ENCODE peak calls at places on chromosomes 1 and 21, in eight cellular contexts. One of them, this sample, is unnamed.

GRCh38 chr1:34929497-34929852 is at the start of gene DLGAP3:
- DNase-seq in A549: no peak
- DNase-seq in HepG2: no peak
- DNase-seq in CD8-positive, alpha-beta T cell: no peak
- DNase-seq in neural progenitor cell: peak; percentile 83
- DNase-seq in heart right ventricle: no peak
- DNase-seq in astrocyte: no peak
- DNase-seq in dorsolateral prefrontal cortex: no peak
- DNase-seq in this sample: no peak

GRCh38 chr1:205703072-205703471 is 22.8 kb upstream of the SLC45A3 start:
- DNase-seq in neural progenitor cell: no peak
- DNase-seq in A549: no peak
- DNase-seq in CD8-positive, alpha-beta T cell: no peak
- DNase-seq in heart right ventricle: no peak
- DNase-seq in HepG2: peak; percentile 66
- DNase-seq in dorsolateral prefrontal cortex: no peak
- DNase-seq in astrocyte: no peak
- DNase-seq in this sample: no peak

GRCh38 chr21:17780539-17780938 is 38.6 kb downstream of the C21orf91 start:
- DNase-seq in heart right ventricle: no peak
- DNase-seq in A549: no peak
- DNase-seq in neural progenitor cell: peak; percentile 13
- DNase-seq in astrocyte: peak; percentile 4
- DNase-seq in CD8-positive, alpha-beta T cell: peak; percentile 53
- DNase-seq in HepG2: no peak
- DNase-seq in dorsolateral prefrontal cortex: no peak
- DNase-seq in this sample: peak; percentile 46

GRCh38 chr1:63891211-63891610 is 117.4 kb downstream of the ROR1 start:
- DNase-seq in astrocyte: no peak
- DNase-seq in CD8-positive, alpha-beta T cell: no peak
- DNase-seq in HepG2: no peak
- DNase-seq in heart right ventricle: no peak
- DNase-seq in A549: no peak
- DNase-seq in dorsolateral prefrontal cortex: no peak
- DNase-seq in neural progenitor cell: no peak
- DNase-seq in this sample: no peak

GRCh38 chr1:215376544-215377264 is 190.4 kb upstream of the KCTD3 start:
- DNase-seq in astrocyte: peak; percentile 77
- DNase-seq in CD8-positive, alpha-beta T cell: no peak
- DNase-seq in neural progenitor cell: no peak
- DNase-seq in A549: no peak
- DNase-seq in heart right ventricle: no peak
- DNase-seq in dorsolateral prefrontal cortex: no peak
- DNase-seq in HepG2: no peak
- DNase-seq in this sample: no peak

GRCh38 chr1:83917961-83918360 is 81.0 kb downstream of the TTLL7 start:
- DNase-seq in neural progenitor cell: no peak
- DNase-seq in HepG2: no peak
- DNase-seq in A549: no peak
- DNase-seq in CD8-positive, alpha-beta T cell: no peak
- DNase-seq in heart right ventricle: no peak
- DNase-seq in astrocyte: no peak
- DNase-seq in dorsolateral prefrontal cortex: no peak
- DNase-seq in this sample: no peak

GRCh38 chr1:56535949-56536348 is 43.4 kb downstream of the PLPP3 start:
- DNase-seq in dorsolateral prefrontal cortex: no peak
- DNase-seq in heart right ventricle: no peak
- DNase-seq in CD8-positive, alpha-beta T cell: no peak
- DNase-seq in neural progenitor cell: no peak
- DNase-seq in HepG2: peak; percentile 71
- DNase-seq in astrocyte: no peak
- DNase-seq in A549: no peak
- DNase-seq in this sample: no peak

GRCh38 chr1:112143871-112144441 is 154.5 kb upstream of the KCND3 start:
- DNase-seq in dorsolateral prefrontal cortex: no peak
- DNase-seq in astrocyte: no peak
- DNase-seq in neural progenitor cell: no peak
- DNase-seq in CD8-positive, alpha-beta T cell: no peak
- DNase-seq in heart right ventricle: no peak
- DNase-seq in HepG2: no peak
- DNase-seq in A549: no peak
- DNase-seq in this sample: no peak

GRCh38 chr1:224637936-224638335 is 21.8 kb downstream of the CNIH3 start:
- DNase-seq in dorsolateral prefrontal cortex: no peak
- DNase-seq in CD8-positive, alpha-beta T cell: no peak
- DNase-seq in neural progenitor cell: no peak
- DNase-seq in A549: no peak
- DNase-seq in HepG2: no peak
- DNase-seq in astrocyte: no peak
- DNase-seq in heart right ventricle: no peak
- DNase-seq in this sample: no peak

DNA sequence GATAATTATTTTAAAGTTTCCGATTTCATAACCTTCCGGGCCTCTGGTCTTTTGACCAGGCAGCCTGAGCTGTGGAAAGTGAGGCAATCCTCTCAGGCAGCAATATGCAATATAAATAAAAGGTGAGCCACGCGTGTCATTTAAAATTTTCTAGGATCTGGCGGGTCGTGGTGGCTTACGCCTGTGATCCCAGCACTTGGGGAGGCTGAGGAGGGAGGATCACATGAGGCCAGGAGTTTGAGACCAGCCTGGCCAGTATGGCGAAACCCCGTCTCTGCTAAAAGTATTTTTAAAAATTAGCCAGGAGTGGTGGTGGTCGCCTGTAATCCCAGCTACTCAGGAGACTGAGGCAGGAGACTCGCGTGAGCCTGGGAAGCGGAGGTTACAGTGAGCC is 546 bp upstream of the ZNF695 start:
- DNase-seq in dorsolateral prefrontal cortex: no peak
- DNase-seq in heart right ventricle: no peak
- DNase-seq in A549: no peak
- DNase-seq in neural progenitor cell: no peak
- DNase-seq in astrocyte: no peak
- DNase-seq in CD8-positive, alpha-beta T cell: no peak
- DNase-seq in HepG2: no peak
- DNase-seq in this sample: no peak
- H3K4me3 ChIP-seq in dorsolateral prefrontal cortex: no peak overlapping the region
- H3K4me3 ChIP-seq in heart right ventricle: peak overlapping the region; percentile 69
- H3K4me3 ChIP-seq in A549: peak overlapping the region; percentile 63
- H3K4me3 ChIP-seq in neural progenitor cell: no peak overlapping the region
- H3K4me3 ChIP-seq in astrocyte: peak overlapping the region; percentile 84
- H3K4me3 ChIP-seq in CD8-positive, alpha-beta T cell: no peak overlapping the region
- H3K4me3 ChIP-seq in HepG2: peak overlapping the region; percentile 95
- H3K4me3 ChIP-seq in this sample: peak overlapping the region; percentile 74

GRCh38 chr1:21293537-21294265 is 3.4 kb upstream of the ECE1 start:
- DNase-seq in HepG2: no peak
- DNase-seq in A549: no peak
- DNase-seq in dorsolateral prefrontal cortex: no peak
- DNase-seq in CD8-positive, alpha-beta T cell: peak; percentile 59
- DNase-seq in neural progenitor cell: no peak
- DNase-seq in heart right ventricle: no peak
- DNase-seq in astrocyte: no peak
- DNase-seq in this sample: no peak
- TF ChIP-seq CTCF in HepG2: no peak
- TF ChIP-seq CTCF in A549: no peak
- TF ChIP-seq CTCF in dorsolateral prefrontal cortex: no peak
- TF ChIP-seq CTCF in CD8-positive, alpha-beta T cell: no peak
- TF ChIP-seq CTCF in neural progenitor cell: no peak
- TF ChIP-seq CTCF in heart right ventricle: no peak
- TF ChIP-seq CTCF in astrocyte: no peak
- TF ChIP-seq CTCF in this sample: no peak

DNA sequence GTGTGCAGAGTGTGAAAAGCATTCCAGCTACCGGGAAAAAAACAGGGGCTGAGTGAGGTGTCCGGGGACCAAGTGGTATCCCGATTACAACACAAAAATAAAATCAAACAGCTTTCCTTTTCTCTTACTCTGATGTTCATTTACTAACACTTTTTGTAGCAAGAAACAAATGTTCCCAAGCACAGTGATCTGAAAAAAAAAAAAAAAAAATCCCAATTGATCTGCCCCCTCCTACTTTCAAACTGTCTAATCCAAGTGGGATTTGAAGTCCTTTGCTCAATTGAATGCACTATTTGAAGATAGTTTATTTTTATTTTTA is 1.3 kb downstream of the BACE2 start:
- DNase-seq in A549: no peak
- DNase-seq in astrocyte: no peak
- DNase-seq in dorsolateral prefrontal cortex: no peak
- DNase-seq in heart right ventricle: no peak
- DNase-seq in HepG2: no peak
- DNase-seq in CD8-positive, alpha-beta T cell: no peak
- DNase-seq in neural progenitor cell: no peak
- DNase-seq in this sample: no peak
- H3K4me3 ChIP-seq in A549: peak overlapping the region; percentile 69
- H3K4me3 ChIP-seq in astrocyte: peak overlapping the region; percentile 64
- H3K4me3 ChIP-seq in dorsolateral prefrontal cortex: peak overlapping the region; percentile 51
- H3K4me3 ChIP-seq in heart right ventricle: peak overlapping the region; percentile 87
- H3K4me3 ChIP-seq in HepG2: no peak overlapping the region
- H3K4me3 ChIP-seq in CD8-positive, alpha-beta T cell: no peak overlapping the region
- H3K4me3 ChIP-seq in neural progenitor cell: peak overlapping the region; percentile 83
- H3K4me3 ChIP-seq in this sample: peak overlapping the region; percentile 70

GRCh38 chr1:14320518-14320917 is 278.0 kb upstream of the KAZN start:
- DNase-seq in dorsolateral prefrontal cortex: no peak
- DNase-seq in HepG2: no peak
- DNase-seq in CD8-positive, alpha-beta T cell: no peak
- DNase-seq in neural progenitor cell: no peak
- DNase-seq in A549: no peak
- DNase-seq in astrocyte: peak; percentile 99
- DNase-seq in heart right ventricle: no peak
- DNase-seq in this sample: peak; percentile 17
- TF ChIP-seq CTCF in dorsolateral prefrontal cortex: no peak
- TF ChIP-seq CTCF in HepG2: no peak
- TF ChIP-seq CTCF in CD8-positive, alpha-beta T cell: no peak
- TF ChIP-seq CTCF in neural progenitor cell: no peak
- TF ChIP-seq CTCF in A549: no peak
- TF ChIP-seq CTCF in astrocyte: no peak
- TF ChIP-seq CTCF in heart right ventricle: no peak
- TF ChIP-seq CTCF in this sample: no peak

GRCh38 chr1:228786361-228787129 is 51.3 kb downstream of the RHOU start:
- DNase-seq in dorsolateral prefrontal cortex: no peak
- DNase-seq in astrocyte: no peak
- DNase-seq in heart right ventricle: no peak
- DNase-seq in CD8-positive, alpha-beta T cell: no peak
- DNase-seq in A549: no peak
- DNase-seq in neural progenitor cell: no peak
- DNase-seq in HepG2: no peak
- DNase-seq in this sample: no peak
- H3K4me3 ChIP-seq in dorsolateral prefrontal cortex: no peak overlapping the region
- H3K4me3 ChIP-seq in astrocyte: no peak overlapping the region
- H3K4me3 ChIP-seq in heart right ventricle: no peak overlapping the region
- H3K4me3 ChIP-seq in CD8-positive, alpha-beta T cell: no peak overlapping the region
- H3K4me3 ChIP-seq in A549: no peak overlapping the region
- H3K4me3 ChIP-seq in neural progenitor cell: no peak overlapping the region
- H3K4me3 ChIP-seq in HepG2: no peak overlapping the region
- H3K4me3 ChIP-seq in this sample: no peak overlapping the region

GRCh38 chr1:221356693-221357092 is 385.2 kb downstream of the DUSP10 start:
- DNase-seq in neural progenitor cell: no peak
- DNase-seq in HepG2: no peak
- DNase-seq in CD8-positive, alpha-beta T cell: no peak
- DNase-seq in astrocyte: no peak
- DNase-seq in A549: no peak
- DNase-seq in dorsolateral prefrontal cortex: no peak
- DNase-seq in heart right ventricle: no peak
- DNase-seq in this sample: no peak
- TF ChIP-seq CTCF in neural progenitor cell: peak; percentile 34
- TF ChIP-seq CTCF in HepG2: no peak
- TF ChIP-seq CTCF in CD8-positive, alpha-beta T cell: no peak
- TF ChIP-seq CTCF in astrocyte: no peak
- TF ChIP-seq CTCF in A549: no peak
- TF ChIP-seq CTCF in dorsolateral prefrontal cortex: no peak
- TF ChIP-seq CTCF in heart right ventricle: no peak
- TF ChIP-seq CTCF in this sample: no peak

This sample was measured in epithelial cell of esophagus.